ENCODE peak calls at places on chromosomes 12 and 14, in eight cellular contexts. F is HS-5; P is AG04450; Q is epithelial cell of esophagus; R is AML-193; M is right cardiac atrium; H is stimulated activated CD8-positive, alpha-beta memory T cell treated with anti-CD3 and anti-CD28 coated beads, Interleukin-15, amount 100 ng/mL, for 48 hours; D is GM03348. V is an unnamed sample.

GRCh38 chr12:58502236-58502635 is 418.1 kb downstream of the LRIG3 start:
- DNase-seq in F (no peak), P (no peak), Q (no peak), R (no peak), M (no peak), H (no peak), D (no peak), V (no peak)

GRCh38 chr12:52054838-52055741 is 3.8 kb downstream of the NR4A1 start:
- DNase-seq in F (no peak), P (no peak), Q (no peak), R (no peak), M (peak; percentile 41), H (no peak), D (no peak), V (no peak)

GRCh38 chr12:101097829-101098580 is 112.0 kb downstream of the SLC5A8 start:
- DNase-seq in F (no peak), P (no peak), Q (no peak), R (no peak), M (no peak), H (no peak), D (no peak), V (no peak)

GRCh38 chr14:61533513-61534255 is 161.6 kb upstream of the HIF1A start:
- DNase-seq in F (no peak), P (no peak), Q (peak; percentile 50), R (no peak), M (no peak), H (no peak), D (no peak), V (no peak)

GRCh38 chr14:31159682-31160296 is 47.8 kb downstream of the HECTD1 start:
- DNase-seq in F (no peak), P (no peak), Q (no peak), R (no peak), M (no peak), H (no peak), D (peak; percentile 36), V (no peak)

GRCh38 chr14:35875296-35875695 is 49.2 kb downstream of the BRMS1L start:
- DNase-seq in F (no peak), P (no peak), Q (no peak), R (no peak), M (no peak), H (no peak), D (no peak), V (no peak)

GRCh38 chr12:6337958-6338406 is 3.9 kb downstream of the TNFRSF1A start:
- DNase-seq in F (no peak), P (no peak), Q (no peak), R (peak; percentile 37), M (no peak), H (no peak), D (peak; percentile 48), V (no peak)

GRCh38 chr14:64444984-64445845 is 20.1 kb upstream of the AKAP5 start:
- DNase-seq in F (no peak), P (peak; percentile 42), Q (peak; percentile 68), R (no peak), M (no peak), H (peak; percentile 55), D (peak; percentile 86), V (no peak)

GRCh38 chr12:114976361-114976760 is 292.4 kb upstream of the TBX3 start:
- DNase-seq in F (no peak), P (no peak), Q (no peak), R (no peak), M (no peak), H (no peak), D (no peak), V (no peak)

GRCh38 chr14:54901380-54902142 is 1.1 kb downstream of the GCH1 start:
- DNase-seq in F (no peak), P (no peak), Q (peak; percentile 24), R (no peak), M (no peak), H (no peak), D (no peak), V (no peak)

GRCh38 chr14:89041245-89041585 is 216.8 kb downstream of the TTC8 start:
- DNase-seq in F (no peak), P (peak; percentile 16), Q (peak; percentile 24), R (no peak), M (no peak), H (no peak), D (no peak), V (no peak)

GRCh38 chr14:23299186-23299521 is 3.5 kb downstream of the PPP1R3E start:
- DNase-seq in F (no peak), P (no peak), Q (peak; percentile 83), R (no peak), M (no peak), H (no peak), D (no peak), V (no peak)